ENCODE peak calls at places on chromosomes 2 and 18, in five cellular contexts. One of them, this sample, is unnamed.

GRCh38 chr2:202261531-202261930 is 4.0 kb upstream of the NOP58 start:
- DNase-seq in MCF 10A: no peak
- DNase-seq in mesothelial cell of epicardium: no peak
- DNase-seq in lower lobe of right lung: no peak
- DNase-seq in bronchial epithelial cell: peak
- DNase-seq in this sample: no peak

GRCh38 chr2:188515918-188516317 is 224.2 kb downstream of the GULP1 start:
- DNase-seq in MCF 10A: no peak
- DNase-seq in mesothelial cell of epicardium: no peak
- DNase-seq in lower lobe of right lung: no peak
- DNase-seq in bronchial epithelial cell: no peak
- DNase-seq in this sample: no peak

GRCh38 chr2:45793998-45794720 is 142.7 kb downstream of the PRKCE start:
- DNase-seq in MCF 10A: no peak
- DNase-seq in mesothelial cell of epicardium: no peak
- DNase-seq in lower lobe of right lung: no peak
- DNase-seq in bronchial epithelial cell: no peak
- DNase-seq in this sample: no peak

GRCh38 chr2:11160731-11161455 is 5.6 kb downstream of the SLC66A3 start:
- DNase-seq in MCF 10A: no peak
- DNase-seq in mesothelial cell of epicardium: peak
- DNase-seq in lower lobe of right lung: no peak
- DNase-seq in bronchial epithelial cell: no peak
- DNase-seq in this sample: no peak

GRCh38 chr2:216776076-216776726 is 80.9 kb upstream of the IGFBP5 start:
- DNase-seq in MCF 10A: no peak
- DNase-seq in mesothelial cell of epicardium: no peak
- DNase-seq in lower lobe of right lung: no peak
- DNase-seq in bronchial epithelial cell: no peak
- DNase-seq in this sample: no peak

GRCh38 chr2:63494968-63495367 is 93.3 kb downstream of the WDPCP start:
- DNase-seq in MCF 10A: no peak
- DNase-seq in mesothelial cell of epicardium: no peak
- DNase-seq in lower lobe of right lung: no peak
- DNase-seq in bronchial epithelial cell: no peak
- DNase-seq in this sample: no peak

GRCh38 chr2:201949036-201950012 is 84.3 kb upstream of the FZD7 start:
- DNase-seq in MCF 10A: no peak
- DNase-seq in mesothelial cell of epicardium: no peak
- DNase-seq in lower lobe of right lung: no peak
- DNase-seq in bronchial epithelial cell: no peak
- DNase-seq in this sample: no peak

GRCh38 chr2:167857406-167857805 is 390.0 kb downstream of the STK39 start:
- DNase-seq in MCF 10A: no peak
- DNase-seq in mesothelial cell of epicardium: no peak
- DNase-seq in lower lobe of right lung: no peak
- DNase-seq in bronchial epithelial cell: no peak
- DNase-seq in this sample: no peak

GRCh38 chr2:231016576-231017249 is 20.6 kb upstream of the C2orf72 start:
- DNase-seq in MCF 10A: peak
- DNase-seq in mesothelial cell of epicardium: no peak
- DNase-seq in lower lobe of right lung: no peak
- DNase-seq in bronchial epithelial cell: no peak
- DNase-seq in this sample: no peak

GRCh38 chr18:23565916-23566547 is 20.3 kb downstream of the NPC1 start:
- DNase-seq in MCF 10A: peak
- DNase-seq in mesothelial cell of epicardium: no peak
- DNase-seq in lower lobe of right lung: no peak
- DNase-seq in bronchial epithelial cell: peak
- DNase-seq in this sample: no peak

GRCh38 chr18:58847383-58848071 is 17.1 kb upstream of the ZNF532 start:
- DNase-seq in MCF 10A: no peak
- DNase-seq in mesothelial cell of epicardium: no peak
- DNase-seq in lower lobe of right lung: no peak
- DNase-seq in bronchial epithelial cell: peak
- DNase-seq in this sample: no peak

GRCh38 chr18:616380-616995 is 19.7 kb downstream of the CLUL1 start:
- DNase-seq in MCF 10A: peak
- DNase-seq in mesothelial cell of epicardium: no peak
- DNase-seq in lower lobe of right lung: no peak
- DNase-seq in bronchial epithelial cell: peak
- DNase-seq in this sample: no peak

GRCh38 chr2:111624401-111625156 is 259.4 kb downstream of the ANAPC1 start:
- DNase-seq in MCF 10A: peak
- DNase-seq in mesothelial cell of epicardium: no peak
- DNase-seq in lower lobe of right lung: no peak
- DNase-seq in bronchial epithelial cell: peak
- DNase-seq in this sample: no peak

GRCh38 chr2:221423212-221423804 is 148.8 kb downstream of the EPHA4 start:
- DNase-seq in MCF 10A: peak
- DNase-seq in mesothelial cell of epicardium: no peak
- DNase-seq in lower lobe of right lung: no peak
- DNase-seq in bronchial epithelial cell: peak
- DNase-seq in this sample: no peak

GRCh38 chr2:173797586-173798263 is 167.4 kb downstream of the SP3 start:
- DNase-seq in MCF 10A: no peak
- DNase-seq in mesothelial cell of epicardium: no peak
- DNase-seq in lower lobe of right lung: no peak
- DNase-seq in bronchial epithelial cell: no peak
- DNase-seq in this sample: no peak

GRCh38 chr2:168143813-168144212 is 103.6 kb downstream of the STK39 start:
- DNase-seq in MCF 10A: no peak
- DNase-seq in mesothelial cell of epicardium: no peak
- DNase-seq in lower lobe of right lung: no peak
- DNase-seq in bronchial epithelial cell: peak
- DNase-seq in this sample: no peak

GRCh38 chr2:228840743-228841114 is 430.4 kb downstream of the PID1 start:
- DNase-seq in MCF 10A: no peak
- DNase-seq in mesothelial cell of epicardium: no peak
- DNase-seq in lower lobe of right lung: no peak
- DNase-seq in bronchial epithelial cell: no peak
- DNase-seq in this sample: no peak

GRCh38 chr2:226270279-226270678 is 529.3 kb downstream of the IRS1 start:
- DNase-seq in MCF 10A: no peak
- DNase-seq in mesothelial cell of epicardium: no peak
- DNase-seq in lower lobe of right lung: no peak
- DNase-seq in bronchial epithelial cell: no peak
- DNase-seq in this sample: no peak

GRCh38 chr2:96584017-96584416 is 47.5 kb downstream of the ARID5A start:
- DNase-seq in MCF 10A: peak
- DNase-seq in mesothelial cell of epicardium: no peak
- DNase-seq in lower lobe of right lung: no peak
- DNase-seq in bronchial epithelial cell: peak
- DNase-seq in this sample: no peak

GRCh38 chr2:205892141-205893064 is 193.6 kb downstream of the INO80D start:
- DNase-seq in MCF 10A: peak
- DNase-seq in mesothelial cell of epicardium: peak
- DNase-seq in lower lobe of right lung: peak
- DNase-seq in bronchial epithelial cell: peak
- DNase-seq in this sample: no peak

GRCh38 chr2:16105664-16106281 is 165.4 kb downstream of the MYCN start:
- DNase-seq in MCF 10A: no peak
- DNase-seq in mesothelial cell of epicardium: peak
- DNase-seq in lower lobe of right lung: no peak
- DNase-seq in bronchial epithelial cell: no peak
- DNase-seq in this sample: no peak

GRCh38 chr2:205746408-205746785 is 64.1 kb downstream of the NRP2 start:
- DNase-seq in MCF 10A: peak
- DNase-seq in mesothelial cell of epicardium: no peak
- DNase-seq in lower lobe of right lung: peak
- DNase-seq in bronchial epithelial cell: peak
- DNase-seq in this sample: no peak

GRCh38 chr18:2905802-2906521 is 59.2 kb downstream of the EMILIN2 start:
- DNase-seq in MCF 10A: no peak
- DNase-seq in mesothelial cell of epicardium: peak
- DNase-seq in lower lobe of right lung: peak
- DNase-seq in bronchial epithelial cell: no peak
- DNase-seq in this sample: peak

GRCh38 chr2:127400533-127400896 is 12.7 kb upstream of the MAP3K2 start:
- DNase-seq in MCF 10A: peak
- DNase-seq in mesothelial cell of epicardium: no peak
- DNase-seq in lower lobe of right lung: peak
- DNase-seq in bronchial epithelial cell: peak
- DNase-seq in this sample: no peak

GRCh38 chr2:105943977-105944376 is 199.3 kb downstream of the NCK2 start:
- DNase-seq in MCF 10A: no peak
- DNase-seq in mesothelial cell of epicardium: no peak
- DNase-seq in lower lobe of right lung: no peak
- DNase-seq in bronchial epithelial cell: no peak
- DNase-seq in this sample: no peak

GRCh38 chr18:31801078-31801477 is 40.4 kb upstream of the SLC25A52 start:
- DNase-seq in MCF 10A: no peak
- DNase-seq in mesothelial cell of epicardium: no peak
- DNase-seq in lower lobe of right lung: no peak
- DNase-seq in bronchial epithelial cell: peak
- DNase-seq in this sample: no peak

GRCh38 chr18:11246466-11246865 is 97.1 kb upstream of the PIEZO2 start:
- DNase-seq in MCF 10A: peak
- DNase-seq in mesothelial cell of epicardium: no peak
- DNase-seq in lower lobe of right lung: no peak
- DNase-seq in bronchial epithelial cell: no peak
- DNase-seq in this sample: no peak

GRCh38 chr2:11938196-11938595 is 191.8 kb downstream of the LPIN1 start:
- DNase-seq in MCF 10A: peak
- DNase-seq in mesothelial cell of epicardium: no peak
- DNase-seq in lower lobe of right lung: no peak
- DNase-seq in bronchial epithelial cell: peak
- DNase-seq in this sample: no peak

GRCh38 chr2:48043301-48043700 is 137.0 kb upstream of the FBXO11 start:
- DNase-seq in MCF 10A: no peak
- DNase-seq in mesothelial cell of epicardium: no peak
- DNase-seq in lower lobe of right lung: no peak
- DNase-seq in bronchial epithelial cell: no peak
- DNase-seq in this sample: no peak

GRCh38 chr2:64609229-64609994 is 44.3 kb downstream of the SERTAD2 start:
- DNase-seq in MCF 10A: no peak
- DNase-seq in mesothelial cell of epicardium: peak
- DNase-seq in lower lobe of right lung: peak
- DNase-seq in bronchial epithelial cell: no peak
- DNase-seq in this sample: peak

GRCh38 chr2:238425979-238426567 is 654 bp upstream of the ASB1 start:
- DNase-seq in MCF 10A: no peak
- DNase-seq in mesothelial cell of epicardium: no peak
- DNase-seq in lower lobe of right lung: no peak
- DNase-seq in bronchial epithelial cell: peak
- DNase-seq in this sample: no peak

GRCh38 chr2:238423561-238424312 is 3.0 kb upstream of the ASB1 start:
- DNase-seq in MCF 10A: no peak
- DNase-seq in mesothelial cell of epicardium: no peak
- DNase-seq in lower lobe of right lung: no peak
- DNase-seq in bronchial epithelial cell: no peak
- DNase-seq in this sample: no peak

GRCh38 chr2:238422940-238423339 is 3.8 kb upstream of the ASB1 start:
- DNase-seq in MCF 10A: no peak
- DNase-seq in mesothelial cell of epicardium: no peak
- DNase-seq in lower lobe of right lung: no peak
- DNase-seq in bronchial epithelial cell: no peak
- DNase-seq in this sample: no peak

GRCh38 chr2:238425505-238425978 is 1.2 kb upstream of the ASB1 start:
- DNase-seq in MCF 10A: no peak
- DNase-seq in mesothelial cell of epicardium: no peak
- DNase-seq in lower lobe of right lung: no peak
- DNase-seq in bronchial epithelial cell: no peak
- DNase-seq in this sample: no peak

GRCh38 chr2:238424313-238424700 is 2.4 kb upstream of the ASB1 start:
- DNase-seq in MCF 10A: no peak
- DNase-seq in mesothelial cell of epicardium: no peak
- DNase-seq in lower lobe of right lung: no peak
- DNase-seq in bronchial epithelial cell: no peak
- DNase-seq in this sample: no peak
- TF ChIP-seq CTCF in MCF 10A: no peak
- TF ChIP-seq CTCF in mesothelial cell of epicardium: no peak
- TF ChIP-seq CTCF in lower lobe of right lung: no peak
- TF ChIP-seq CTCF in bronchial epithelial cell: no peak
- TF ChIP-seq CTCF in this sample: no peak

DNA sequence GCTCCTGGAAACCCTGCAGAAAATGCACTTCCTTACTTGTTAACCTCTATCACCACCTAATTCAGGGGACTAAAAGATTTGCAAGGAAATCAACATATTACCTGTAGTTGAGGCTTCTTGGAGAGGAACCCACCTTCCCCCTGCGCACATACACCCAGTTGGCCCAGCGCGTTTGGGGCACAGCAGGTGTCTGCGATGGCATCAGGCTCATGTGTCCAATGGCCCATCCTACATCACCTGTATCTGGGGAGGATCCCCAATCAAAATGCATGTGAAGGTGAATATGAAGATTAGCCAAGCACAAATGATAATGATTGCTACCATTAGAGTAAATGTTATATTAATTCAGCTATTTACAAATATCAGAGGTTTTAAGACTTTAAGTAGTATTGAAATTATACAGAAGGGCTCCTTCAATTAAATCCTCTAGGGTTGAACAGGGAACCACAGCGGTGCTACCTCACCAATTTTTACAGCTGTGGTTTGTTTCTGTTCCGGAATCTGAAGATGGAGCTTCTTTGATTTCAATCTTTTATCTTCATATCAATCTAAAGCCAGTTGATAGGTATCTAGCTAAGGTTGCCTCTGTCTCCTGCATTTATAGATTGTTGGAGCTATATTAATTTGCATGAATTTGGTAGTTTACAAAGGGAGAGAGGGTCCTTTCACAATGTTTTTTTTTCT is 486.0 kb downstream of the RNF144A start:
- DNase-seq in MCF 10A: no peak
- DNase-seq in mesothelial cell of epicardium: no peak
- DNase-seq in lower lobe of right lung: no peak
- DNase-seq in bronchial epithelial cell: no peak
- DNase-seq in this sample: no peak
- TF ChIP-seq CTCF in MCF 10A: no peak
- TF ChIP-seq CTCF in mesothelial cell of epicardium: no peak
- TF ChIP-seq CTCF in lower lobe of right lung: no peak
- TF ChIP-seq CTCF in bronchial epithelial cell: no peak
- TF ChIP-seq CTCF in this sample: no peak

GRCh38 chr2:14255135-14255820 is 377.2 kb upstream of the LRATD1 start:
- DNase-seq in MCF 10A: no peak
- DNase-seq in mesothelial cell of epicardium: no peak
- DNase-seq in lower lobe of right lung: no peak
- DNase-seq in bronchial epithelial cell: no peak
- DNase-seq in this sample: no peak
- TF ChIP-seq CTCF in MCF 10A: no peak
- TF ChIP-seq CTCF in mesothelial cell of epicardium: no peak
- TF ChIP-seq CTCF in lower lobe of right lung: no peak
- TF ChIP-seq CTCF in bronchial epithelial cell: no peak
- TF ChIP-seq CTCF in this sample: no peak

DNA sequence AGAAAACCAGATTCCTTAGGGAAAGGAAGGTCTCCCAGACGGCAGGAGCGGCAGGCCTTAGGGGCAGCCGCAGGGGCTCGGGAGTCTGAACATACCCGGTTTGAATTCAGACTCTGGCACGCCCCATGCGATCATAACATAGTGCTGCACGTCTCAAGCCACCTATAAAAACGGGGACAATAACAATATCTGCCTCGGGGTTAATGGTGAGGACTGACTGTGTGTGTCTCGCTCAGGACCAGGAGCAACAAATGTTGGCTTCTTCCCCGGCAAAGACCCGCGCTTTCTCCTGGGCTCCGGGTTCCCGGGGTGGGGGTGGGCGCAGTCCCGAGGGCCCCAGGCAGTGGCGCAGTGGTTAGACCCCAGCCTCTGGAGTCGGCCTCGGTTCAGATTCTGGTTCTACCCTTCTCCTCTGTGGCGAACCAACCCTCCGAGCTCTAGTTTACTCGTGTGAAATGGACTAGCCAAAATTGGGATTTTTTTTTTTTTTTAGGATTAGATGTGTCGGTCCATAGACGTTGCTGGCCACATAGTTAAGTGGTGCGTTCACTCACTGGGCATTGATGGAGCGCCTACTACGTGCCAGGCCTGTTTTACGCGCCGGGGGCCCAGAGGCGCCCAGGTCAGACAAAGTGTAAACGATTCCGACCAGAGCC is 959 bp upstream of the SH3BP4 start:
- DNase-seq in MCF 10A: no peak
- DNase-seq in mesothelial cell of epicardium: no peak
- DNase-seq in lower lobe of right lung: no peak
- DNase-seq in bronchial epithelial cell: peak
- DNase-seq in this sample: no peak
- TF ChIP-seq CTCF in MCF 10A: no peak
- TF ChIP-seq CTCF in mesothelial cell of epicardium: no peak
- TF ChIP-seq CTCF in lower lobe of right lung: no peak
- TF ChIP-seq CTCF in bronchial epithelial cell: peak
- TF ChIP-seq CTCF in this sample: peak

This sample was measured in progenitor cell of endocrine pancreas.